ENCODE peak calls at places on chromosomes 3 and 15, in nine cellular contexts. V, O, Z, T, B, I, G, Q and R are unnamed samples.

GRCh38 chr15:53307952-53308624 is 451.4 kb downstream of the WDR72 start:
- DNase-seq in V (no peak), O (no peak), Z (no peak), T (no peak), B (no peak), I (peak), G (no peak), Q (peak), R (no peak)

GRCh38 chr3:58217209-58217811 is 6.5 kb upstream of the DNASE1L3 start:
- DNase-seq in V (peak), O (no peak), Z (peak), T (peak), B (peak), I (peak), G (peak), Q (peak), R (peak)

GRCh38 chr15:80536231-80536630 is 132.0 kb downstream of the ARNT2 start:
- DNase-seq in V (no peak), O (no peak), Z (no peak), T (no peak), B (no peak), I (peak), G (no peak), Q (no peak), R (no peak)

GRCh38 chr15:51947124-51947523 is 24.5 kb downstream of the LEO1 start:
- DNase-seq in V (no peak), O (no peak), Z (no peak), T (no peak), B (no peak), I (no peak), G (no peak), Q (no peak), R (no peak)

GRCh38 chr3:67018105-67018788 is 20.1 kb downstream of the KBTBD8 start:
- DNase-seq in V (no peak), O (peak), Z (no peak), T (peak), B (no peak), I (no peak), G (peak), Q (no peak), R (no peak)

GRCh38 chr15:87669846-87670245 is 586.7 kb downstream of the NTRK3 start:
- DNase-seq in V (no peak), O (no peak), Z (no peak), T (no peak), B (no peak), I (no peak), G (no peak), Q (no peak), R (no peak)

GRCh38 chr15:77836116-77836798 is 203.5 kb upstream of the LINGO1 start:
- DNase-seq in V (peak), O (peak), Z (no peak), T (peak), B (no peak), I (peak), G (no peak), Q (peak), R (no peak)

GRCh38 chr15:25783607-25784131 is 79.5 kb downstream of the ATP10A start:
- DNase-seq in V (no peak), O (peak), Z (peak), T (no peak), B (no peak), I (peak), G (no peak), Q (peak), R (no peak)

GRCh38 chr3:183817111-183817510 is 8.3 kb downstream of the MAP6D1 start:
- DNase-seq in V (no peak), O (no peak), Z (no peak), T (no peak), B (no peak), I (no peak), G (no peak), Q (no peak), R (no peak)

GRCh38 chr3:86837871-86838270 is 153.1 kb downstream of the VGLL3 start:
- DNase-seq in V (no peak), O (no peak), Z (no peak), T (no peak), B (no peak), I (no peak), G (no peak), Q (no peak), R (no peak)

GRCh38 chr3:23836536-23837230 is 30.9 kb downstream of the UBE2E1 start:
- DNase-seq in V (no peak), O (no peak), Z (no peak), T (no peak), B (no peak), I (no peak), G (no peak), Q (no peak), R (no peak)

GRCh38 chr3:127491323-127491722 is 99.2 kb downstream of the TPRA1 start:
- DNase-seq in V (no peak), O (no peak), Z (no peak), T (no peak), B (no peak), I (no peak), G (no peak), Q (no peak), R (no peak)

GRCh38 chr15:32020158-32020557 is 10.2 kb upstream of the CHRNA7 start:
- DNase-seq in V (no peak), O (no peak), Z (no peak), T (no peak), B (no peak), I (no peak), G (no peak), Q (no peak), R (no peak)

GRCh38 chr3:133901083-133901482 is 5.4 kb upstream of the RAB6B start:
- DNase-seq in V (no peak), O (no peak), Z (no peak), T (no peak), B (no peak), I (peak), G (no peak), Q (no peak), R (no peak)

GRCh38 chr3:151016421-151016820 is 43.9 kb upstream of the CLRN1 start:
- DNase-seq in V (no peak), O (no peak), Z (no peak), T (no peak), B (no peak), I (no peak), G (no peak), Q (no peak), R (no peak)

GRCh38 chr15:56076651-56077050 is 83.2 kb upstream of the NEDD4 start:
- DNase-seq in V (no peak), O (no peak), Z (no peak), T (no peak), B (no peak), I (no peak), G (no peak), Q (no peak), R (no peak)

GRCh38 chr15:91456251-91456718 is 356.2 kb downstream of the SV2B start:
- DNase-seq in V (peak), O (no peak), Z (no peak), T (peak), B (no peak), I (peak), G (no peak), Q (peak), R (no peak)

GRCh38 chr15:80420658-80421057 is 16.5 kb downstream of the ARNT2 start:
- DNase-seq in V (no peak), O (no peak), Z (no peak), T (no peak), B (no peak), I (no peak), G (no peak), Q (no peak), R (no peak)

GRCh38 chr15:48641416-48641815 is 4.1 kb downstream of the FBN1 start:
- DNase-seq in V (no peak), O (no peak), Z (no peak), T (peak), B (no peak), I (no peak), G (no peak), Q (peak), R (no peak)

GRCh38 chr3:136938334-136938733 is 19.4 kb upstream of the IL20RB start:
- DNase-seq in V (no peak), O (no peak), Z (no peak), T (no peak), B (no peak), I (no peak), G (no peak), Q (peak), R (no peak)

GRCh38 chr3:42490243-42490642 is 12.2 kb upstream of the VIPR1 start:
- DNase-seq in V (peak), O (no peak), Z (no peak), T (peak), B (no peak), I (peak), G (no peak), Q (peak), R (no peak)

GRCh38 chr3:99895106-99895705 is 77.5 kb downstream of the CMSS1 start:
- DNase-seq in V (no peak), O (no peak), Z (no peak), T (no peak), B (no peak), I (no peak), G (no peak), Q (peak), R (no peak)
- H3K27ac ChIP-seq in V (peak), O (peak), Z (no peak), T (no peak), B (peak), I (no peak), G (no peak), Q (peak), R (no peak)

GRCh38 chr15:101246391-101246790 is 5.5 kb downstream of the CHSY1 start:
- DNase-seq in V (no peak), O (no peak), Z (no peak), T (no peak), B (no peak), I (no peak), G (no peak), Q (no peak), R (no peak)
- H3K27ac ChIP-seq in V (peak), O (no peak), Z (no peak), T (no peak), B (no peak), I (no peak), G (no peak), Q (no peak), R (no peak)

GRCh38 chr3:14453368-14453710 is 50.9 kb downstream of the SLC6A6 start:
- DNase-seq in V (no peak), O (no peak), Z (no peak), T (no peak), B (no peak), I (no peak), G (no peak), Q (no peak), R (no peak)
- H3K27ac ChIP-seq in V (peak), O (no peak), Z (no peak), T (peak), B (peak), I (no peak), G (peak), Q (peak), R (no peak)

DNA sequence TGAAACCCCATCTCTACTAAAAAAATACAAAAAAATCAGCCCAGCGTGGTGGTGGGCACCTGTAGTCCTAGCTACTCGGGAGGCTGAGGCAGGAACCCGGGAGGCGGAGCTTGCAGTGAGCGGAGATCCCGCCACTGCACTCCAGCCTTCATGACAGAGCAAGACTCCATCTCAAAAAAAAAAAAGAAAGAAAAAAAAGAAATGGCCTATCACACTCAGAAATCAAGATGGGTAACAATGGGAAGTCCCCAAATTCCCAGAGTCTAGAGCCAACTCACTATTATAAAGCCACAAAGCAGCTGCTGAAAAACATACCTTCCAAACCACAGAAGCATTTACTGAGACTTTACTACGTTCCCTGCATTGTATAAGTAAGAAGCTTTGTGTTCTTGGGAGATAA is 7.5 kb downstream of the HDGFL3 start:
- DNase-seq in V (no peak), O (no peak), Z (no peak), T (no peak), B (no peak), I (no peak), G (no peak), Q (no peak), R (no peak)
- H3K27ac ChIP-seq in V (no peak), O (no peak), Z (no peak), T (no peak), B (no peak), I (no peak), G (no peak), Q (no peak), R (no peak)

GRCh38 chr15:92889390-92890113 is 10.6 kb upstream of the CHD2 start:
- DNase-seq in V (no peak), O (no peak), Z (no peak), T (no peak), B (no peak), I (no peak), G (no peak), Q (no peak), R (no peak)
- H3K27ac ChIP-seq in V (no peak), O (peak), Z (no peak), T (peak), B (peak), I (no peak), G (no peak), Q (no peak), R (peak)

GRCh38 chr15:82739086-82739485 is 29.4 kb upstream of the AP3B2 start:
- DNase-seq in V (no peak), O (no peak), Z (no peak), T (no peak), B (no peak), I (peak), G (no peak), Q (peak), R (no peak)
- H3K27ac ChIP-seq in V (no peak), O (peak), Z (no peak), T (no peak), B (no peak), I (no peak), G (no peak), Q (peak), R (no peak)

GRCh38 chr15:67244966-67245478 is 9.4 kb downstream of the AAGAB start:
- DNase-seq in V (no peak), O (no peak), Z (no peak), T (no peak), B (no peak), I (no peak), G (no peak), Q (no peak), R (no peak)

GRCh38 chr15:67241132-67241855 is 13.2 kb downstream of the AAGAB start:
- DNase-seq in V (no peak), O (no peak), Z (no peak), T (no peak), B (no peak), I (peak), G (no peak), Q (no peak), R (peak)

GRCh38 chr15:67248106-67248505 is 6.4 kb downstream of the AAGAB start:
- DNase-seq in V (no peak), O (no peak), Z (no peak), T (no peak), B (no peak), I (no peak), G (no peak), Q (no peak), R (no peak)

GRCh38 chr15:67240235-67241131 is 14.0 kb downstream of the AAGAB start:
- DNase-seq in V (no peak), O (no peak), Z (no peak), T (peak), B (no peak), I (peak), G (no peak), Q (peak), R (peak)

DNA sequence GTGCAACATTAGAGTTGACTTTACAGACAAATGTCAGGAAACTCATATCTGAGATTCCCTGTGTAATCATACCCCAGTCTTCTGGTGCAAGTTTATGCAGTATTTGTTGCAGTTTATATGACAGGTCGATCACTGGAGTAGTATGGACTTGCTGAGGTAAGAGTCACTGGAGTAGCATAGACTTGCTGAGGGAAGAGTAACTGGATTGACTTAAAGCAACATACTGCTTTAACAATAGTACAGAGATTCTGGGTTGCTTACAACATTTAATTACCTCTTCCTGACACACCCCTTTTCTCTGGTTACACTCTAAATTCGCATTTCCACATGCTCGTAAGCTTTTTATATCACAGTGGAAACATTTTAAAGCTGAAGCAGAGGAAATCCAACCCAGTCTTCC is 11.8 kb downstream of the AAGAB start:
- DNase-seq in V (no peak), O (no peak), Z (no peak), T (peak), B (no peak), I (no peak), G (no peak), Q (no peak), R (no peak)
- H3K27ac ChIP-seq in V (peak), O (no peak), Z (no peak), T (no peak), B (no peak), I (no peak), G (no peak), Q (no peak), R (no peak)

DNA sequence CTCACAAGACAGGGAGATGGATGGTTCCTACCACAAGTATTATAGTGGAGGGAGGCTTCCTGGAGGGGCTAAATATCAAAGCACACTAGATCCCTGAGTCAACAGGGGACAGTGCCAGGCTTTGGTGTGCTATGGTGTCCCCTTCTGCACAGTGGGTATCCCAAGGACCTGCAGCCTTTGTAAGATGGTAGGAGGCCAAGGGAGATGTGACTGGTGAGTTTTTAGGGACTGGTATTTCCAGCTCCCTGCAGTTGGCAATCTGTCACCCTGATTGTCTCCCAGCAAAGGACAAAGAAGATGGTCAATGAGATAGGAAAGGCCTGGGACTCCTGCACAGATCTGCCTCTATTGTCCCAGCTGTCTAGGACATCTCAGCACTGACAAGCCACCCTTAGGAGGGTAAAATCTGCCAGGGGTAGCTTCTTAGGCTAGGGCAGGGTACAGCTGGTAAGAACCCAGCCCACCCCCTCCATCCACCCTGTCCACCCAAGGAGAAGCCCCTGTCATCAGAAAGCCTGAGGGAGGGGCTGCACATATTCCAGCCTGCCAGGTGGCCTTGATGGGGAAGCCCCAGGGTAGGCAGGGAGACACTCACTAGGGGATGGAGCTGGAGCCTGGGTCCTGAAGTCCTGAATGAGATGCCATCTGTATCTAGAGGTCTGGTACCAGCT is 623 bp downstream of the CYP1A1 start:
- DNase-seq in V (no peak), O (no peak), Z (no peak), T (no peak), B (no peak), I (no peak), G (no peak), Q (no peak), R (no peak)
- H3K27ac ChIP-seq in V (no peak), O (no peak), Z (no peak), T (no peak), B (no peak), I (no peak), G (no peak), Q (no peak), R (no peak)

DNA sequence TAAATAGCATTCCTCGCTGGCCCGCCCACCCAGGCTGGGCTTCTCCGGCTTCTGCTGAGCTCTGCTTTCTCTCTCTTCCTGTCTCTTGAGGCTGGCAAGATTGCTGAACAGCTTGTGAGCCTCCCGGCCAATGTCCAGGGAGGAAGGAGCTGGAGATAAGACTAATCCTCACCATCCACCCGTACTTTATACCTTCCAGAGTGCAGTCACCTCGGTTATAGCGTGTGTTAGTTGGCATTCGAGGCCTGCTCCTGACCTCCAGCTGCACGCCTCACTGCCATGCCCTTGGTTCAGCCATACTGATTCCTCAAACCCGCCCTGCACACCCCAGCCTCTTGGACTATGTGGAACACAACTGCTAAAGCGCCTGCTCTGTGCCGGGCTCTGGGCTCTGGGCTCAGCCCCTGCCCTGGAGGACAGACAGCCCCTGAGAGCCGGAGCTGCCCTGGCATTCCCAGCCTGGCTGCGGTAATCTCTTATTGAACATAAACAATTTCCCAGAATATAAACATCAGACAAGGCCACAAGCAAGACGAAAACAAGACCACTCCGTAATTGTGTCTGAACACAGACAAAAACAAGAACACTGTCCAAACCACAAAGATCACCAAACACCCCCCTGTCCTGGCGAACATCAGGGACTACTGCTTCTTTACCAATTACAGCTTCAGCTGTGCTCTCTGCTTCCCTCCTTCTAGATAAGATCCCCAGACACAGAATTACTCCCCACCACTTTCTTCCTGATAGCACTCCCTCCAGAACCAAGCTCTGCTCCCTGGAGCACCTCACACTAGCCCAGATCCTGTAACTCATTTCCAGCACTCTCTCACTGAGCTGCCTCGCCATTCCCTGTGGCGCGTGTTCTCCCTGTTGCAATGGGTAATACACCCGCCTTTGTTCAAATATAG is 57.0 kb upstream of the TLE3 start:
- DNase-seq in V (peak), O (no peak), Z (no peak), T (no peak), B (peak), I (peak), G (peak), Q (no peak), R (no peak)
- H3K27ac ChIP-seq in V (no peak), O (no peak), Z (no peak), T (no peak), B (no peak), I (no peak), G (peak), Q (no peak), R (no peak)